ENCODE peak calls at places on chromosomes 1 and 21, in ten cellular contexts. R is pancreas; W is stomach; I is heart right ventricle; L is body of pancreas; C is CD8-positive, alpha-beta T cell; U is cardiac muscle cell; G is heart left ventricle; B is ovary; J is transverse colon. Q is an unnamed sample. For H3K9me3 and H3K27me3, the result is how much of the 10 kb centered on the place peaks cover.

GRCh38 chr1:110203021-110203661 is 7.0 kb upstream of the KCNC4 start:
- DNase-seq in G (no peak), W (peak), J (peak), B (no peak), C (peak), R (peak), I (no peak), L (peak), U (peak), Q (no peak)

GRCh38 chr1:45512641-45513054 is 9.0 kb downstream of the PRDX1 start:
- DNase-seq in I (no peak), J (peak), U (peak), W (peak), L (peak), G (peak), B (no peak), R (no peak), C (peak), Q (peak)

GRCh38 chr1:167000546-167000945 is 11.5 kb downstream of the MAEL start:
- DNase-seq in G (no peak), C (no peak), J (no peak), B (no peak), L (no peak), R (no peak), I (no peak), U (no peak), W (no peak), Q (no peak)

GRCh38 chr1:222413436-222413835 is 134.5 kb downstream of the HHIPL2 start:
- DNase-seq in I (no peak), R (no peak), B (no peak), C (no peak), W (no peak), J (no peak), U (no peak), G (peak), L (no peak), Q (no peak)

GRCh38 chr1:53288247-53289049 is 39.4 kb downstream of the LRP8 start:
- DNase-seq in R (no peak), I (no peak), B (no peak), J (no peak), W (no peak), C (no peak), U (no peak), G (no peak), L (no peak), Q (no peak)

GRCh38 chr1:199931666-199932377 is 95.7 kb upstream of the NR5A2 start:
- DNase-seq in C (no peak), L (peak), R (no peak), W (no peak), I (no peak), B (no peak), J (peak), G (no peak), U (peak), Q (no peak)

GRCh38 chr21:40841524-40842196 is 5.3 kb downstream of the DSCAM start:
- DNase-seq in R (peak), C (no peak), I (peak), B (no peak), G (peak), L (peak), W (peak), U (no peak), J (no peak), Q (peak)

GRCh38 chr1:17027403-17027802 is 15.7 kb upstream of the ATP13A2 start:
- DNase-seq in G (no peak), I (no peak), W (no peak), J (no peak), B (no peak), L (peak), U (no peak), R (no peak), C (no peak), Q (no peak)

GRCh38 chr1:111399792-111400610 is 27.5 kb downstream of the OVGP1 start:
- DNase-seq in I (no peak), W (peak), G (peak), R (no peak), U (peak), L (peak), J (peak), C (peak), B (no peak), Q (no peak)

GRCh38 chr1:1021010-1021845 is 1.3 kb downstream of the AGRN start:
- DNase-seq in I (peak), G (peak), C (no peak), L (peak), R (no peak), W (peak), U (peak), J (peak), B (peak), Q (peak)

GRCh38 chr1:9129391-9130041 is 614 bp upstream of the GPR157 start:
- DNase-seq in R (peak), W (peak), B (peak), U (peak), J (peak), I (peak), G (peak), C (peak), L (peak), Q (peak)

GRCh38 chr1:10904396-10905358 is 107.8 kb upstream of the TARDBP start:
- DNase-seq in U (peak), I (no peak), R (no peak), J (no peak), L (no peak), C (peak), W (no peak), G (no peak), B (peak), Q (no peak)

GRCh38 chr1:179137623-179138235 is 55.9 kb downstream of the TOR3A start:
- DNase-seq in C (no peak), U (peak), G (no peak), R (no peak), W (no peak), J (no peak), L (no peak), B (no peak), I (no peak), Q (no peak)

GRCh38 chr1:67214420-67215174 is 48.3 kb downstream of the IL23R start:
- DNase-seq in W (no peak), I (no peak), L (peak), U (peak), G (no peak), J (peak), C (peak), B (no peak), R (no peak), Q (no peak)

GRCh38 chr1:228867951-228868730 is 132.9 kb downstream of the RHOU start:
- DNase-seq in B (no peak), G (no peak), U (no peak), L (no peak), R (no peak), W (peak), I (no peak), C (no peak), J (no peak), Q (no peak)

GRCh38 chr1:30345525-30346145 is 377.8 kb downstream of the MATN1 start:
- DNase-seq in U (no peak), J (no peak), W (no peak), L (no peak), R (no peak), B (no peak), I (no peak), G (no peak), C (no peak), Q (no peak)

GRCh38 chr1:151626740-151627139 is 14.9 kb downstream of the SNX27 start:
- DNase-seq in U (no peak), I (no peak), W (no peak), C (no peak), L (no peak), R (no peak), B (no peak), G (no peak), J (no peak), Q (no peak)

GRCh38 chr1:207316141-207316540 is 5.3 kb upstream of the CD55 start:
- DNase-seq in L (peak), W (peak), G (no peak), B (no peak), J (no peak), I (no peak), R (peak), U (no peak), C (no peak), Q (no peak)

GRCh38 chr1:218436997-218437396 is 91.9 kb downstream of the TGFB2 start:
- DNase-seq in U (no peak), B (no peak), C (no peak), W (no peak), I (no peak), L (no peak), J (no peak), R (no peak), G (no peak), Q (no peak)

GRCh38 chr1:4585705-4586104 is 68.7 kb upstream of the AJAP1 start:
- DNase-seq in W (no peak), L (no peak), U (no peak), C (no peak), G (no peak), R (no peak), B (no peak), J (no peak), I (no peak), Q (no peak)

GRCh38 chr1:24562625-24563024 is 6.7 kb downstream of the NCMAP start:
- DNase-seq in G (no peak), C (no peak), I (no peak), L (peak), R (no peak), J (peak), U (no peak), B (peak), W (peak), Q (no peak)

GRCh38 chr1:196660272-196660671 is 8.4 kb downstream of the CFH start:
- DNase-seq in J (no peak), G (no peak), B (no peak), C (no peak), I (no peak), R (no peak), U (no peak), L (no peak), W (no peak), Q (no peak)

GRCh38 chr1:218676991-218677390 is 331.9 kb downstream of the TGFB2 start:
- DNase-seq in R (no peak), B (no peak), J (no peak), G (no peak), L (no peak), I (no peak), U (no peak), C (no peak), W (no peak), Q (no peak)

GRCh38 chr1:32972814-32973428 is 8.3 kb upstream of the RNF19B start:
- DNase-seq in I (peak), B (peak), U (peak), J (peak), R (peak), L (peak), W (peak), G (peak), C (no peak), Q (peak)

GRCh38 chr1:84166797-84167196 is 22.7 kb downstream of the PRKACB start:
- DNase-seq in U (no peak), B (no peak), L (no peak), J (no peak), C (no peak), R (no peak), G (no peak), I (no peak), W (no peak), Q (no peak)

GRCh38 chr1:76782777-76783176 is 84.5 kb upstream of the ST6GALNAC5 start:
- DNase-seq in B (no peak), G (no peak), U (peak), I (no peak), W (no peak), J (no peak), C (no peak), R (no peak), L (no peak), Q (no peak)

GRCh38 chr1:174322202-174322862 is 125.4 kb upstream of the GPR52 start:
- DNase-seq in U (no peak), L (no peak), W (no peak), B (no peak), C (no peak), G (no peak), J (no peak), R (no peak), I (no peak), Q (no peak)
- H3K9me3 ChIP-seq in U (under half), L (under half), W (under half), B (under half), C (under half), G (under half), J (under half), R (under half), I (half or more), Q (under half)

GRCh38 chr1:64865105-64865757 is 101.1 kb downstream of the JAK1 start:
- DNase-seq in I (no peak), R (no peak), B (no peak), C (no peak), U (no peak), W (no peak), G (no peak), L (no peak), J (no peak), Q (no peak)

GRCh38 chr1:64864018-64864945 is 102.1 kb downstream of the JAK1 start:
- DNase-seq in R (no peak), G (peak), U (peak), B (no peak), J (peak), C (peak), L (peak), W (peak), I (peak), Q (peak)

GRCh38 chr1:64866689-64867088 is 99.7 kb downstream of the JAK1 start:
- DNase-seq in C (no peak), G (no peak), W (no peak), R (no peak), I (no peak), L (no peak), U (no peak), J (no peak), B (no peak), Q (no peak)

GRCh38 chr1:64871256-64871655 is 95.1 kb downstream of the JAK1 start:
- DNase-seq in I (no peak), R (no peak), G (no peak), C (no peak), B (no peak), J (no peak), U (no peak), L (no peak), W (no peak), Q (no peak)

DNA sequence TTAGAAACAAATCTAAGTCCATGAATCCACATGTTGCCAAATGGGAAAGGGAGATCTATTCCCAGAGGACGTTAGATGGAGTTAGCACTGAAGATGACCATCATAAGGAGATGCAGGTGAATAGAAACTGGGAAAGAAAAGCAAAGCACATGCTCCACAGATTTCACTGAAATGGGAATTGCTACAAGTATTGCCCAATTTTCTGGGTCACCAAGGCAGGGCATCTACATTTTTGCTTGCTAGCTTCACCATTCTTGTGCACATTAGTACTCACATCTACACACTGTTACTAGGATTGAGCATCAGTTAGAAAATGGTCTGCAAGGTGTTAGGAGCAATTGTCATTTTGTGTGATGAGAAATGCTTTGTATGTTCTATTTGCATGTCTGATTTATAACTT is 99.1 kb downstream of the JAK1 start:
- DNase-seq in J (no peak), B (no peak), L (no peak), C (no peak), U (no peak), G (no peak), W (no peak), R (no peak), I (no peak), Q (no peak)
- H3K27me3 ChIP-seq in J (under half), B (under half), L (under half), C (under half), U (under half), G (under half), W (under half), R (under half), I (under half), Q (under half)

DNA sequence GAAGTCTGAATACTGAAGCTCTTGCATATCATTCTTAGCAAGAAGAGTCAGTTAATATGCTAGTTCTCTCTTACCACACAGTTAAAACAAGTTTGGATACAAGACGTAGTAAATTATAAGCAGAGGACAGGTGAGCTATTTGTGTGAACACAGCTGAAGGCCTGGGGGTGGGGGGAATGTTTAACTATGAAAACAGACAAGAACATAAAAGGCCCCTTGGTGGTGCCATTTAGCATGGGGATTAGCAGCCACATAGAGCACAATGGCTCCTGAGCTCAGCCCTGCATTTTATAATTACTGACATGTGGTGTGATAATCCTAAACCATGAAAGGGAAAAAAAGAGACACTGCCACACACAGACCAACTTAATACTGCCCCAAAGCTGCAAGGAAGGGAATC is 94.8 kb downstream of the TGFBR3 start:
- DNase-seq in W (no peak), G (no peak), U (no peak), R (no peak), I (no peak), B (no peak), J (no peak), L (peak), C (no peak), Q (no peak)
- TF ChIP-seq CTCF in W (no peak), G (no peak), U (no peak), R (no peak), I (no peak), B (no peak), J (no peak), L (peak), C (no peak), Q (no peak)

DNA sequence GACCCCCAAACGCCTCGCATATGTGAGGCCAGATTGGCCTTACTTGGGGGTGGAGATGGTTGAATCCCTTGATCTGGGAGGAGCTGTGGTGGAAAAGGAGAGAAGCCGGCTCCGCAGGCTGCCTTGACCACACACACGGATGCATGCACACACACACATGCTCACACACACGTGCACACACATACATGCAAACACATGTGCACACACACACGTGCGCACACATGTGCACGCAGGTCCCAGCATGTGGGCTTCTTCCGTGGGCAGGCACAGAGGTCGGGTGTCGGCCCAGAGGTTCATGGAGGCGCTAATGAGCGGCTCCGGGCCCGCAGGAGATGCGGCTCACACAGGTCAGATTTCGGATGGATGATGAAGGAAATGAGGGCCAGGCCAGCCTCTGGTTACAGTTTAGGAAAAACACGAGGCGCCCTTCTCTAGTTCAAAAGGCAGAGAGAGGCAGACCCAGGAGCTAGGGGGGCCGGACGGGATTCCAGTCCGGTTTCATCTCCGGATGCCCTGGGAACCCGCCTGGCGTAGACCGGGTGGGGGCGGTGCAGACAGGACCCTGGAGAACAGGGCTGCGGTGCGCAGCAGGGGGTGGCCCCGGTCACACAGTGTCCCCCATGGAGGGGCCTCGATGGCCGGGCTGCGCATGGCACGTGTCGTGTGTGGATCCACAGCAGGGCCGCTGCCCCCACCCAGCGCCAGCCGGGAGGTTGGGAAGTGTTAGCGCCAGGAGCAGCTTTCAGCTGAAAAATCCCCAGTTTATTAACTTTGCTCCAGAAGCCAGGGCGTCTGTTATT is 91.1 kb upstream of the ACTRT2 start:
- DNase-seq in C (no peak), G (no peak), B (no peak), R (peak), L (no peak), W (no peak), U (no peak), J (no peak), I (no peak), Q (no peak)
- H3K9me3 ChIP-seq in C (under half), G (under half), B (under half), R (under half), L (under half), W (under half), U (under half), J (under half), I (under half), Q (under half)

GRCh38 chr21:41913230-41913629 is 34.1 kb upstream of the PRDM15 start:
- DNase-seq in B (peak), L (no peak), I (no peak), J (no peak), G (no peak), R (no peak), C (no peak), U (no peak), W (no peak), Q (no peak)
- H3K27me3 ChIP-seq in B (under half), L (under half), I (under half), J (under half), G (under half), R (under half), C (under half), U (under half), W (under half), Q (under half)

DNA sequence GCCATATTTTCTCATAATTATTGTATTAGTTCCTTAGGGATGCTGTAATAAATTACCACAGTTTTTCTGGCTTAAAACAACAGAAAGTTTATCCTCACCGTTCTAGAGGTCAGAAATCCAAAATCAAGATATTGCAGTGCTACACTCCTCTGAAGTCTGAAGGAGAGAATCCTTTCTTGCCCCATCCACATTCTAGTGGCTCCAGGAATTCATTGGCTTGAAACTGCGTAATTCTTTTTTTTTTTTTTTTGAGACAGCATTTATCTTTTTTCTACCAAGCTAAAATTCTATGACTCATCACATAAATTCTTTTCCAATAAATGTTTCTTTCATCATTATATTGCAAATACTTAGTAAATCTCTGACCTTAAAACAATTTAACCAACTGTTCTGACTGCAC is 451.0 kb upstream of the RGS18 start:
- DNase-seq in G (no peak), B (no peak), I (no peak), L (no peak), R (no peak), W (no peak), J (no peak), U (peak), C (no peak), Q (no peak)
- TF ChIP-seq CTCF in G (no peak), B (no peak), I (no peak), L (no peak), R (no peak), W (no peak), J (no peak), U (no peak), C (no peak), Q (no peak)